ENCODE peak calls at places on chromosomes 12 and 14, in six cellular contexts. E, G, D, Y, V and Z are unnamed samples.

GRCh38 chr14:20606190-20606901 is 15.2 kb upstream of the RNASE12 start:
- DNase-seq in E (no peak), G (no peak), Y (peak), D (no peak), V (no peak), Z (no peak)

GRCh38 chr12:88519802-88520435 is 60.4 kb downstream of the KITLG start:
- DNase-seq in D (no peak), V (no peak), E (no peak), G (no peak), Y (no peak), Z (no peak)

GRCh38 chr12:77734489-77734888 is 96.2 kb upstream of the NAV3 start:
- DNase-seq in D (no peak), V (no peak), E (no peak), G (no peak), Y (peak), Z (no peak)

GRCh38 chr12:11321980-11322379 is 11.7 kb upstream of the PRB4 start:
- DNase-seq in V (no peak), E (no peak), G (no peak), D (no peak), Y (no peak), Z (no peak)

GRCh38 chr14:72849222-72849621 is 44.7 kb downstream of the DPF3 start:
- DNase-seq in E (no peak), G (no peak), D (no peak), V (no peak), Y (no peak), Z (no peak)

GRCh38 chr14:36976571-36977023 is 195.8 kb downstream of the SLC25A21 start:
- DNase-seq in D (no peak), Y (no peak), E (no peak), G (no peak), V (no peak), Z (peak)

GRCh38 chr12:115235880-115236279 is 551.9 kb upstream of the TBX3 start:
- DNase-seq in D (no peak), Y (no peak), E (no peak), V (no peak), G (no peak), Z (no peak)

GRCh38 chr12:122884860-122885259 is 11.1 kb downstream of the VPS37B start:
- DNase-seq in D (no peak), Y (no peak), E (no peak), G (no peak), V (no peak), Z (no peak)

GRCh38 chr12:54526800-54527630 is 22.4 kb upstream of the PDE1B start:
- DNase-seq in D (no peak), Y (peak), G (no peak), E (no peak), V (no peak), Z (peak)

GRCh38 chr14:58415636-58416559 is 11.4 kb downstream of the TIMM9 start:
- DNase-seq in Y (no peak), V (no peak), E (no peak), D (no peak), G (no peak), Z (no peak)

GRCh38 chr12:6326316-6326959 is 15.4 kb downstream of the TNFRSF1A start:
- DNase-seq in E (no peak), Y (no peak), D (no peak), G (no peak), V (no peak), Z (peak)

GRCh38 chr14:30385925-30386324 is 173.0 kb upstream of the G2E3 start:
- DNase-seq in E (no peak), V (no peak), Y (no peak), G (no peak), D (no peak), Z (no peak)

GRCh38 chr14:75283162-75283883 is 4.7 kb downstream of the FOS start:
- DNase-seq in G (peak), V (no peak), D (no peak), Y (no peak), E (peak), Z (no peak)

GRCh38 chr14:90777830-90778467 is 38.3 kb downstream of the TTC7B start:
- DNase-seq in Y (no peak), V (no peak), G (no peak), D (no peak), E (no peak), Z (no peak)

GRCh38 chr12:120720234-120720968 is 5.2 kb upstream of the ACADS start:
- DNase-seq in G (no peak), Y (no peak), V (no peak), D (no peak), E (no peak), Z (no peak)

GRCh38 chr14:100345711-100346110 is 22.6 kb downstream of the SLC25A47 start:
- DNase-seq in E (no peak), G (no peak), V (no peak), Y (no peak), D (no peak), Z (no peak)

GRCh38 chr12:124111006-124111405 is 138.0 kb downstream of the ZNF664 start:
- DNase-seq in E (no peak), D (no peak), V (no peak), G (no peak), Y (no peak), Z (no peak)

GRCh38 chr12:67752226-67752732 is 103.7 kb downstream of the DYRK2 start:
- DNase-seq in E (no peak), G (no peak), V (no peak), Y (no peak), D (no peak), Z (no peak)

GRCh38 chr14:100842799-100843198 is 16.9 kb downstream of the MEG3 start:
- DNase-seq in Y (peak), V (no peak), D (peak), G (no peak), E (no peak), Z (no peak)

GRCh38 chr14:56686416-56686815 is 106.8 kb downstream of the TMEM260 start:
- DNase-seq in E (no peak), V (no peak), D (no peak), Y (peak), G (no peak), Z (peak)

GRCh38 chr14:79842270-79842669 is 369.0 kb downstream of the DIO2 start:
- DNase-seq in Y (no peak), E (no peak), G (no peak), V (no peak), D (peak), Z (no peak)

GRCh38 chr12:71846322-71846940 is 6.9 kb downstream of the TBC1D15 start:
- DNase-seq in Y (no peak), G (no peak), V (no peak), D (no peak), E (no peak), Z (peak)

GRCh38 chr14:70981005-70981952 is 74.0 kb downstream of the PCNX1 start:
- DNase-seq in G (no peak), D (no peak), V (no peak), E (no peak), Y (no peak), Z (no peak)

GRCh38 chr12:52032431-52032796 is 18.8 kb upstream of the NR4A1 start:
- DNase-seq in V (no peak), D (no peak), Y (peak), G (no peak), E (no peak), Z (peak)

GRCh38 chr14:29953501-29953900 is 25.9 kb upstream of the PRKD1 start:
- DNase-seq in D (no peak), V (no peak), E (no peak), G (no peak), Y (no peak), Z (no peak)

GRCh38 chr12:580813-581212 is 82.4 kb downstream of the NINJ2 start:
- DNase-seq in E (no peak), Y (no peak), D (no peak), G (no peak), V (no peak), Z (no peak)

GRCh38 chr12:92977326-92977725 is 48.2 kb upstream of the EEA1 start:
- DNase-seq in V (no peak), E (no peak), G (no peak), Y (no peak), D (no peak), Z (no peak)

GRCh38 chr14:30058401-30058800 is 130.8 kb upstream of the PRKD1 start:
- DNase-seq in G (no peak), D (no peak), V (no peak), Y (no peak), E (no peak), Z (no peak)

GRCh38 chr12:14256555-14257169 is 108.8 kb upstream of the ATF7IP start:
- DNase-seq in V (no peak), D (no peak), Y (peak), E (peak), G (peak), Z (peak)

GRCh38 chr12:100656141-100656540 is 82.7 kb downstream of the GAS2L3 start:
- DNase-seq in G (no peak), D (no peak), V (no peak), Y (no peak), E (no peak), Z (no peak)

GRCh38 chr14:73834258-73834620 is 17.4 kb upstream of the PTGR2 start:
- DNase-seq in E (no peak), Y (no peak), D (no peak), V (no peak), G (no peak), Z (no peak)

GRCh38 chr12:130965214-130965613 is 11.5 kb downstream of the ADGRD1 start:
- DNase-seq in Y (no peak), G (no peak), D (no peak), E (no peak), V (no peak), Z (no peak)

GRCh38 chr14:23129759-23130316 is 10.8 kb upstream of the CEBPE start:
- DNase-seq in V (no peak), D (no peak), Y (no peak), E (no peak), G (no peak), Z (no peak)

GRCh38 chr14:91873476-91874265 is 6.3 kb upstream of the TC2N start:
- DNase-seq in V (no peak), D (peak), E (peak), Y (no peak), G (peak), Z (peak)

GRCh38 chr12:132429932-132430643 is 59.9 kb upstream of the FBRSL1 start:
- DNase-seq in E (peak), G (peak), D (no peak), Y (peak), V (no peak), Z (peak)